ENCODE peak calls at places on chromosomes 4 and X, in seven cellular contexts. N is RPMI7951, J is ureter, A is OCI-LY7, K is cardiac fibroblast, C is hippocampal formation, H is DMS 273 treated with DMSO at 0.1 percent for 48 hours. I is an unnamed sample.

GRCh38 chr4:155405059-155405458 is 28.3 kb upstream of the MAP9 start:
- DNase-seq in C (no peak), J (no peak), H (no peak), K (peak), A (no peak), N (no peak), I (no peak)

GRCh38 chrX:114152130-114152529 is 431.8 kb upstream of the HTR2C start:
- DNase-seq in J (no peak), K (peak), H (no peak), N (peak), A (no peak), C (no peak), I (no peak)

GRCh38 chr4:184061582-184061981 is 156.1 kb downstream of the ENPP6 start:
- DNase-seq in N (no peak), H (no peak), J (no peak), A (no peak), K (no peak), C (no peak), I (no peak)

GRCh38 chrX:16187024-16187698 is 19.9 kb downstream of the MAGEB17 start:
- DNase-seq in N (no peak), H (no peak), C (no peak), J (no peak), K (no peak), A (no peak), I (no peak)

GRCh38 chr4:129526812-129527211 is 430.9 kb downstream of the C4orf33 start:
- DNase-seq in C (no peak), J (no peak), N (no peak), A (peak), H (no peak), K (peak), I (no peak)

GRCh38 chr4:74267998-74268606 is 40.2 kb upstream of the EPGN start:
- DNase-seq in K (peak), H (no peak), N (peak), A (no peak), J (no peak), C (no peak), I (no peak)

GRCh38 chr4:121789470-121789869 is 11.7 kb upstream of the EXOSC9 start:
- DNase-seq in K (no peak), C (no peak), A (no peak), N (no peak), H (no peak), J (no peak), I (no peak)

GRCh38 chrX:41265615-41266014 is 68.3 kb upstream of the DDX3X start:
- DNase-seq in K (peak), N (peak), A (no peak), J (no peak), C (no peak), H (no peak), I (no peak)

GRCh38 chr4:87971866-87972265 is 3.6 kb upstream of the SPP1 start:
- DNase-seq in C (no peak), J (no peak), N (no peak), H (no peak), K (no peak), A (no peak), I (no peak)

GRCh38 chr4:7738458-7739076 is 201.1 kb downstream of the AFAP1 start:
- DNase-seq in K (no peak), J (no peak), C (no peak), N (no peak), A (no peak), H (no peak), I (no peak)

GRCh38 chr4:181896609-181897008 is 346.6 kb upstream of the TENM3 start:
- DNase-seq in K (no peak), A (no peak), H (no peak), C (no peak), J (no peak), N (peak), I (no peak)

GRCh38 chr4:121070696-121071639 is 1.4 kb downstream of the NDNF start:
- DNase-seq in A (no peak), C (no peak), K (peak), J (peak), H (no peak), N (peak), I (peak)

GRCh38 chrX:118550792-118551191 is 55.2 kb downstream of the DOCK11 start:
- DNase-seq in C (no peak), J (no peak), N (no peak), A (no peak), H (no peak), K (no peak), I (no peak)

GRCh38 chr4:138225477-138225876 is 16.7 kb downstream of the SLC7A11 start:
- DNase-seq in C (no peak), J (no peak), K (peak), N (peak), A (no peak), H (no peak), I (no peak)

GRCh38 chrX:149512225-149512885 is 7.2 kb upstream of the IDS start:
- DNase-seq in H (peak), C (peak), J (peak), A (peak), N (peak), K (peak), I (peak)

GRCh38 chrX:85569096-85569495 is 189.6 kb upstream of the POF1B start:
- DNase-seq in J (no peak), A (no peak), C (no peak), K (no peak), N (no peak), H (no peak), I (no peak)

GRCh38 chr4:114600672-114601071 is 2.1 kb downstream of the UGT8 start:
- DNase-seq in C (no peak), N (no peak), K (no peak), A (no peak), J (no peak), H (no peak), I (no peak)

GRCh38 chr4:10160280-10160856 is 43.8 kb upstream of the WDR1 start:
- DNase-seq in H (no peak), K (peak), N (peak), A (no peak), J (no peak), C (no peak), I (no peak)

GRCh38 chr4:137531951-137532868 is at the start of gene PCDH18:
- DNase-seq in N (peak), A (no peak), H (peak), K (peak), J (peak), C (peak), I (no peak)